ENCODE peak calls at places on chromosomes 13 and 19, in ten cellular contexts. X, K, H, R, S, J, E, Z, C and M are unnamed samples.

GRCh38 chr19:49809155-49809986 is 3.7 kb downstream of the FUZ start:
- DNase-seq in X (peak), K (peak), H (no peak), R (peak), S (peak), J (peak), E (no peak), Z (peak), C (peak), M (no peak)

GRCh38 chr13:37047846-37048245 is 11.6 kb downstream of the SUPT20H start:
- DNase-seq in X (no peak), K (no peak), H (no peak), R (no peak), S (no peak), J (no peak), E (no peak), Z (no peak), C (no peak), M (no peak)

GRCh38 chr19:9727644-9728043 is 40.9 kb downstream of the ZNF846 start:
- DNase-seq in X (no peak), K (no peak), H (peak), R (no peak), S (no peak), J (no peak), E (no peak), Z (no peak), C (no peak), M (no peak)

GRCh38 chr19:31319465-31319864 is 29.8 kb downstream of the TSHZ3 start:
- DNase-seq in X (no peak), K (no peak), H (no peak), R (no peak), S (no peak), J (no peak), E (no peak), Z (no peak), C (no peak), M (no peak)

GRCh38 chr13:92122454-92122853 is 724.0 kb downstream of the GPC5 start:
- DNase-seq in X (no peak), K (no peak), H (peak), R (no peak), S (no peak), J (no peak), E (peak), Z (no peak), C (no peak), M (no peak)

GRCh38 chr19:35347171-35347929 is at the start of gene FFAR1:
- DNase-seq in X (peak), K (peak), H (no peak), R (no peak), S (no peak), J (no peak), E (no peak), Z (no peak), C (peak), M (no peak)

GRCh38 chr13:43874512-43875092 is 4.9 kb downstream of the CCDC122 start:
- DNase-seq in X (no peak), K (no peak), H (peak), R (no peak), S (no peak), J (peak), E (peak), Z (peak), C (no peak), M (no peak)

GRCh38 chr19:12494260-12494860 is 9.7 kb upstream of the ZNF709 start:
- DNase-seq in X (no peak), K (no peak), H (no peak), R (no peak), S (no peak), J (no peak), E (no peak), Z (no peak), C (no peak), M (no peak)

GRCh38 chr13:48636550-48636949 is 17.2 kb upstream of the CYSLTR2 start:
- DNase-seq in X (no peak), K (no peak), H (peak), R (no peak), S (no peak), J (peak), E (peak), Z (peak), C (no peak), M (no peak)

GRCh38 chr19:7328647-7329046 is 20.1 kb upstream of the ARHGEF18 start:
- DNase-seq in X (no peak), K (no peak), H (no peak), R (no peak), S (no peak), J (no peak), E (no peak), Z (no peak), C (no peak), M (no peak)

GRCh38 chr13:85710545-85710944 is 88.7 kb downstream of the SLITRK6 start:
- DNase-seq in X (no peak), K (no peak), H (no peak), R (no peak), S (no peak), J (no peak), E (no peak), Z (no peak), C (no peak), M (no peak)

GRCh38 chr19:3459322-3459881 is 20.9 kb downstream of the SMIM24 start:
- DNase-seq in X (peak), K (peak), H (peak), R (peak), S (peak), J (peak), E (no peak), Z (peak), C (peak), M (peak)

GRCh38 chr13:93736111-93736510 is 509.5 kb downstream of the GPC6 start:
- DNase-seq in X (no peak), K (no peak), H (peak), R (no peak), S (no peak), J (peak), E (peak), Z (peak), C (no peak), M (no peak)

GRCh38 chr19:38675611-38676010 is 28.2 kb downstream of the ACTN4 start:
- DNase-seq in X (no peak), K (no peak), H (no peak), R (no peak), S (no peak), J (peak), E (no peak), Z (no peak), C (no peak), M (no peak)

GRCh38 chr19:35995655-35995993 is 636 bp downstream of the SDHAF1 start:
- DNase-seq in X (peak), K (no peak), H (peak), R (no peak), S (peak), J (peak), E (peak), Z (peak), C (peak), M (no peak)

GRCh38 chr13:99378985-99379734 is 72.0 kb upstream of the GPR183 start:
- DNase-seq in X (no peak), K (no peak), H (no peak), R (no peak), S (no peak), J (peak), E (no peak), Z (no peak), C (no peak), M (no peak)

DNA sequence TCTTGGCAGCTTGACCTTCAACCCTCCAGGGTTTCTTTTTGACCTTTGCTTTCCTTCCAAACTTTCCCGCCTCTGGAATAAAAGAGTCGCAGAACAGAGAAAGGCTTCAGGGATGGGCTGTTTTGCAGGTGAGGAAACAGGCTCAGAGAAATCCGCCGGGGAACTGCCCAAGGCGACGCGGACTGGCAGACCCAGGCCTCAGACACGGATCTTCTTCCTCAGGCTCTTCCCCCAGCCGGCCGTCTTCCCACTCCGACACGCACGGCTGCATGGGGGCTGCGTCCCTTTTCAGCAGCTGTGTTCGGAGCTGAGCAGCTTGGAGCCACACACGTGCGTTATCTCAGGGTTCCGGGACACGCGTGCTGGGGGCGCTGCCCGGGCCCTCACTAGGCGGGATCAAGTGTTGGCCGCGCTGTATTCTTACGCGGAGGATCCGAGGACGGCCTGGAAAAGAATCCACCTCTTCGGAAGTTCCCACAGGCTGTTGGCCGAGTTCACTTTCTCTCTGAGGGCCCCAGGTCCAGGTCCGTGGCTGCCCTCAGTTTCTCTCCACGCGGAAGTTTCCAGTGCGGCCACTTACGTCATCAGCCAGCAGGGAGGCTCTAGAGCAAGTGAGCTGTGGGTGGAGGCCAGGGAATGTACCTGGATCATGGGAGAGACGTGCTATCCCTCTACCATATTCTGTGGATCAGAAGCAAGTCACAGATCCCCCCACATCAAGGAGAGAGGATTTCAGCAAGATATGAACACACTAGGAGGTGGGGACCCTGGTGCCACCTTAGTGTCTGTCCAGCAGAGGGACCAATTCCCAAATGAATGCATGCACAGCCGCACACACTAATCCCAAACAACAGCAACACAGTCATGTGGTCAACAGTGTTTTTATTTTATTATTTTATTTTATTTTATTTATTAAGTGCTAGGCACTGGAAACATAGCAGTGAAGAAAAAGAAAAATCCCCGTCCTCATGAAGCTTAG is 100.4 kb downstream of the ING1 start:
- DNase-seq in X (no peak), K (no peak), H (no peak), R (no peak), S (no peak), J (no peak), E (no peak), Z (no peak), C (peak), M (no peak)
- TF ChIP-seq CTCF in X (no peak), K (no peak), H (peak), R (no peak), S (no peak), J (no peak), E (peak), Z (no peak), C (no peak), M (no peak)

DNA sequence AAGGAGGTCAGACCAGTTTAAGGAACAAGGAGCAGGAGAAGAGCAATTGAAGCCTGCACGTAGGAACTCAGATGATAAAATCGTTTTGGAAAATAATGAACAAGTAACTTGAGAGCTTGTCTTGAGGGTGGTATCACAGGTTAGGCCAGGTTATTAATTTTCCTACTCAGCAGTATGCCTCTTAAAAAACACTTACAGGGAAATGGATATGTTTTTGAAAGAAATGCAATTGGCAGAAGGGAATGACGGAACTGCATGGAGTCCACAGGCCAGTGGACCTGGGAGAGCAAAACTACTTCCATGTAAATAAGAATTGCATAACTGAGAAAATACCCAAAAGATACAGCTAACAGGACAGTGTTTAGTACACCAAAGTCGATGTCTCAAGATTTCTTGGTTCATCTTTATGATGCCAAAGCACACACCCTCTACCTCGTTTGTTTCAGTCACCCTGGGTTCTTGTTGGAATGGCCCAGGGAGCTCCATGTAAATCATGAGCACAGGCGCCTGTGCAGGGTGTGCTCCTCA is 35.2 kb downstream of the MBNL2 start:
- DNase-seq in X (no peak), K (no peak), H (no peak), R (no peak), S (no peak), J (no peak), E (no peak), Z (no peak), C (no peak), M (no peak)
- H3K4me3 ChIP-seq in X (no peak), K (peak), H (no peak), R (no peak), S (no peak), J (no peak), E (no peak), Z (no peak), C (no peak), M (no peak)

GRCh38 chr19:56838680-56838929 is 1.9 kb downstream of the PEG3 start:
- DNase-seq in X (no peak), K (no peak), H (no peak), R (no peak), S (no peak), J (no peak), E (no peak), Z (no peak), C (no peak), M (no peak)

GRCh38 chr19:56837004-56837403 is 3.5 kb downstream of the PEG3 start:
- DNase-seq in X (no peak), K (no peak), H (no peak), R (no peak), S (no peak), J (no peak), E (no peak), Z (no peak), C (no peak), M (no peak)

GRCh38 chr19:56837492-56837891 is 3.0 kb downstream of the PEG3 start:
- DNase-seq in X (peak), K (peak), H (peak), R (peak), S (peak), J (peak), E (no peak), Z (no peak), C (peak), M (no peak)

GRCh38 chr19:56838930-56839664 is 1.4 kb downstream of the PEG3 start:
- DNase-seq in X (peak), K (peak), H (peak), R (peak), S (peak), J (peak), E (peak), Z (peak), C (peak), M (no peak)

DNA sequence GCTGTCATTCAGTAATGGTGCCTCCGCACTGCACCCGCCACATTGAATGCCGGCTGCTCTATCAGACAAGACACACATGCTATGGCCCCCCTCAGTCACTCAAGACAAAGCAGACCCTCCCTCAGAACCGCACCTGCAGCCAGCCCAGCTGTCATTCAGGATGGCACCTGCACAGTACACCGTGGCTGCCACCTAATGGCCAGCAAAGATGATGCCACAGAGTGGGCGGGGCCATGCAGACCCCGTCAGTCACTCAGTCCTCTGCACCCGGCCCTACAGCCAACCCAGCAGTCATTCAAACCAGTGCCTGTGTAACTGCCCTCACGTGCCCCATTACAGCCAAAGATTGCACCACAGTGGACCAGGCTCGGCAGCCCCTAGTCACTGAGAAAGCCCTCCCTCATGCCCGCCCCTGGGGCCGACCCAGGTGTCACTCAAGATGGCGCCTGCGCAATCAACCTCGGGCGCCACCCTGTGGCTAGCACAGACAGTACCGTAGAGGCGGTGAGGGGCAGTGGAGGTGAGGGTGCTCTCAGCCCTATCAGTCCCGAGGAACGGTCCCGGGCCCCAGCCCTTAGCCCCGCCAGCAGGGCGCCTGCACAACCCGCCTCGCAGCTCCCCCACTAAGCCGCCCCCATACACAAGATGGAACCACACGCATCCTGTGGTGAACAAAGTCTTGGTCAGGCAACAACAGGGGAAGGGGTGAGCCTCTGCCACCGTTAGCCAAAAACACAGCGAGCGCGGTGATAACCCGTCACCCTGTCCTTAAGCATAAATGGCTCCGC is 2.4 kb downstream of the PEG3 start:
- DNase-seq in X (peak), K (peak), H (peak), R (peak), S (peak), J (peak), E (no peak), Z (no peak), C (peak), M (no peak)
- TF ChIP-seq CTCF in X (peak), K (no peak), H (no peak), R (peak), S (peak), J (no peak), E (no peak), Z (no peak), C (peak), M (no peak)

GRCh38 chr19:2081873-2082810 is 14.0 kb downstream of the MOB3A start:
- DNase-seq in X (no peak), K (no peak), H (no peak), R (no peak), S (no peak), J (no peak), E (no peak), Z (no peak), C (no peak), M (no peak)
- H3K4me3 ChIP-seq in X (no peak), K (no peak), H (no peak), R (no peak), S (no peak), J (no peak), E (no peak), Z (no peak), C (no peak), M (no peak)